ENCODE peak calls at places on chromosomes 16 and 17, in eight cellular contexts. W, A, P, S, F, V, X and K are unnamed samples.
A peak's percentile ranks its signal among the peaks of the same experiment; 100 is the strongest.

GRCh38 chr17:29124135-29124930 is 55.9 kb downstream of the MYO18A start:
- DNase-seq in W (peak; percentile 86), A (peak; percentile 71), P (peak; percentile 71), S (peak; percentile 82), F (no peak), V (peak; percentile 67), X (peak; percentile 72), K (no peak)

GRCh38 chr16:6897910-6898475 is 434.7 kb upstream of the RBFOX1 start:
- DNase-seq in W (no peak), A (no peak), P (no peak), S (no peak), F (no peak), V (no peak), X (peak; percentile 46), K (peak; percentile 38)

GRCh38 chr17:79790805-79791353 is 6.0 kb downstream of the CBX8 start:
- DNase-seq in W (no peak), A (no peak), P (no peak), S (no peak), F (no peak), V (no peak), X (no peak), K (no peak)

GRCh38 chr16:84548971-84549844 is 44.7 kb upstream of the MEAK7 start:
- DNase-seq in W (peak; percentile 25), A (peak; percentile 17), P (no peak), S (no peak), F (no peak), V (no peak), X (no peak), K (no peak)

GRCh38 chr16:48556913-48557351 is 53.0 kb downstream of the N4BP1 start:
- DNase-seq in W (peak; percentile 35), A (no peak), P (no peak), S (peak; percentile 89), F (no peak), V (peak; percentile 46), X (no peak), K (no peak)

GRCh38 chr16:7835032-7835431 is 502.4 kb downstream of the RBFOX1 start:
- DNase-seq in W (no peak), A (no peak), P (no peak), S (no peak), F (no peak), V (no peak), X (peak; percentile 60), K (no peak)

GRCh38 chr17:72336804-72337070 is 215.9 kb downstream of the SOX9 start:
- DNase-seq in W (no peak), A (no peak), P (no peak), S (no peak), F (no peak), V (no peak), X (no peak), K (no peak)

GRCh38 chr17:80732268-80732667 is 187.6 kb downstream of the RPTOR start:
- DNase-seq in W (no peak), A (no peak), P (no peak), S (peak; percentile 74), F (no peak), V (no peak), X (peak; percentile 71), K (no peak)

GRCh38 chr17:9261059-9262029 is 240.0 kb downstream of the NTN1 start:
- DNase-seq in W (no peak), A (no peak), P (no peak), S (no peak), F (no peak), V (no peak), X (no peak), K (no peak)

GRCh38 chr16:78045865-78046581 is 23.7 kb downstream of the CLEC3A start:
- DNase-seq in W (peak; percentile 68), A (peak; percentile 55), P (no peak), S (peak; percentile 54), F (peak; percentile 41), V (peak; percentile 45), X (peak; percentile 96), K (peak; percentile 99)

GRCh38 chr17:80393491-80393890 is 21.5 kb upstream of the ENDOV start:
- DNase-seq in W (no peak), A (no peak), P (no peak), S (no peak), F (no peak), V (no peak), X (no peak), K (no peak)

GRCh38 chr17:41579484-41580243 is 7.0 kb downstream of the KRT14 start:
- DNase-seq in W (peak; percentile 81), A (peak; percentile 80), P (peak; percentile 65), S (peak; percentile 54), F (peak; percentile 93), V (peak; percentile 75), X (peak; percentile 91), K (peak; percentile 90)

GRCh38 chr16:23080747-23081146 is 68.5 kb downstream of the USP31 start:
- DNase-seq in W (no peak), A (no peak), P (no peak), S (no peak), F (no peak), V (no peak), X (no peak), K (no peak)

GRCh38 chr16:23079683-23080221 is 69.5 kb downstream of the USP31 start:
- DNase-seq in W (no peak), A (no peak), P (no peak), S (no peak), F (peak; percentile 68), V (no peak), X (no peak), K (no peak)

GRCh38 chr16:23080329-23080728 is 68.9 kb downstream of the USP31 start:
- DNase-seq in W (no peak), A (no peak), P (no peak), S (no peak), F (no peak), V (no peak), X (no peak), K (no peak)

GRCh38 chr16:23082161-23082788 is 67.0 kb downstream of the USP31 start:
- DNase-seq in W (no peak), A (peak; percentile 38), P (no peak), S (no peak), F (no peak), V (no peak), X (no peak), K (no peak)

GRCh38 chr16:23081675-23082119 is 67.6 kb downstream of the USP31 start:
- DNase-seq in W (peak; percentile 24), A (no peak), P (no peak), S (peak; percentile 35), F (no peak), V (no peak), X (no peak), K (no peak)
- TF ChIP-seq CTCF in W (no peak), A (no peak), P (no peak), S (no peak), F (no peak), V (no peak), X (no peak), K (no peak)

GRCh38 chr17:82666931-82667667 is 18.9 kb upstream of the WDR45B start:
- DNase-seq in W (no peak), A (no peak), P (no peak), S (no peak), F (no peak), V (no peak), X (no peak), K (no peak)

GRCh38 chr17:82667668-82668000 is 19.4 kb upstream of the WDR45B start:
- DNase-seq in W (no peak), A (no peak), P (no peak), S (no peak), F (no peak), V (no peak), X (no peak), K (no peak)

GRCh38 chr17:82668024-82668630 is 19.9 kb upstream of the WDR45B start:
- DNase-seq in W (no peak), A (no peak), P (no peak), S (no peak), F (no peak), V (no peak), X (no peak), K (no peak)

GRCh38 chr17:82670661-82671060 is 22.4 kb upstream of the WDR45B start:
- DNase-seq in W (no peak), A (no peak), P (no peak), S (no peak), F (no peak), V (no peak), X (no peak), K (no peak)

GRCh38 chr17:82668631-82669099 is 20.4 kb upstream of the WDR45B start:
- DNase-seq in W (peak; percentile 51), A (peak; percentile 54), P (peak; percentile 73), S (peak; percentile 44), F (peak; percentile 79), V (peak; percentile 71), X (peak; percentile 85), K (peak; percentile 64)
- TF ChIP-seq CTCF in W (peak; percentile 48), A (peak; percentile 69), P (peak; percentile 80), S (peak; percentile 52), F (peak; percentile 75), V (peak; percentile 66), X (peak; percentile 65), K (peak; percentile 57)

DNA sequence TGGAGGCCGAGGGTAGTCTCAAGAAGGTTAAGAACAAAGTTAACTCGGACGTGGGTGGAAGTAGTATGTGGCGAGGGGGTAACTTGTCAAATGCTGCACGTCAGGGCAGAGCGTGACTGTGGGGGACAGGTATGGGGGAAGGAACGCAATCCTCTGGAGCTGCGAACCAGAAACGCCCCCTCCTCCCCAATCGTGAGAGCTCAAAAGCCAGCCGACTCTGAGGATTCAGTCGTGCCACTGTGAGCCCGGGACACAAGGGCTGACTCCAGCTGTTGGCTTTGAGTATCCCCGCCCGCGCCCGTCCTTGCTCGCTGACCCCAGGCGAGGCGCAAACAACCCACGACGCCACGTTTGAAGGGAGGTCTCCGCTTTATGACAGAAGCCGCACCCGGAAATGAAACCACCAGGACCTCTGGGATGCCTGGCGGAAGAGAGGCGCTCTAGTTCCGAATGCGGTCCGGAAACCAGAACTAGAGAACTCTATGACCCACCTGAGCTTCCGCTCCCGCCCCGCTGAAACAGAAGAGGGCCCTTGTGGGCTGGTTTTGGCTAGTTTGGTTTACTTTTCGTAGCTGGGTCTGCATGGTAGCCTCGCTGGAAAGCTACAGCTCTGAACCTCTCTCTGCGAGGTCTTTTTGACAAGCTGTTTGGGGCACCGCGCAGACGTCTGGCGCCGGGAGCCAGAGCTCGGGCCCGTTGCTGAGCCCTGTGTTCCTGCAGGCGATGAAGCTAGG is at the start of gene PEX12:
- DNase-seq in W (peak; percentile 89), A (peak; percentile 94), P (peak; percentile 95), S (peak; percentile 80), F (peak; percentile 91), V (peak; percentile 92), X (peak; percentile 87), K (peak; percentile 69)
- TF ChIP-seq CTCF in W (no peak), A (no peak), P (no peak), S (no peak), F (no peak), V (no peak), X (no peak), K (no peak)

GRCh38 chr16:64983983-64984382 is 137.9 kb downstream of the CDH11 start:
- DNase-seq in W (peak; percentile 86), A (peak; percentile 62), P (peak; percentile 43), S (peak; percentile 89), F (no peak), V (peak; percentile 6), X (peak; percentile 74), K (peak; percentile 48)
- TF ChIP-seq CTCF in W (peak; percentile 76), A (peak; percentile 45), P (peak; percentile 83), S (peak; percentile 74), F (no peak), V (peak; percentile 36), X (peak; percentile 76), K (peak; percentile 62)